ENCODE peak calls at places on chromosomes 13 and 19, in seven cellular contexts. A is ascending aorta, U is uterus, Q is lower lobe of right lung, O is body of pancreas, S is Peyer's patch, H is mesendoderm. G is an unnamed sample.
A peak's percentile ranks its signal among the peaks of the same experiment; 100 is the strongest.

GRCh38 chr13:99415851-99416331 is 85.4 kb upstream of the TM9SF2 start:
- DNase-seq in H (no peak), O (no peak), S (no peak), U (no peak), Q (no peak), A (peak; percentile 57), G (no peak)

GRCh38 chr13:110726726-110727125 is 13.2 kb downstream of the ING1 start:
- DNase-seq in O (no peak), A (no peak), S (peak; percentile 65), Q (no peak), H (no peak), U (no peak), G (no peak)

GRCh38 chr13:26965976-26966375 is 205.4 kb upstream of the GPR12 start:
- DNase-seq in O (peak; percentile 75), H (no peak), S (no peak), U (peak; percentile 66), A (no peak), Q (peak; percentile 45), G (no peak)

GRCh38 chr13:111202149-111202548 is 87.0 kb downstream of the ARHGEF7 start:
- DNase-seq in A (peak; percentile 55), U (no peak), H (peak; percentile 66), O (no peak), S (no peak), Q (no peak), G (no peak)

GRCh38 chr19:49782515-49782914 is 15.7 kb downstream of the AP2A1 start:
- DNase-seq in O (no peak), U (no peak), S (no peak), Q (no peak), A (no peak), H (no peak), G (no peak)

GRCh38 chr13:29999492-30000372 is 149.3 kb upstream of the UBL3 start:
- DNase-seq in H (no peak), U (no peak), Q (no peak), S (no peak), O (no peak), A (no peak), G (no peak)

GRCh38 chr19:17468302-17469091 is 1.8 kb upstream of the SLC27A1 start:
- DNase-seq in O (peak; percentile 26), S (no peak), U (peak; percentile 45), A (peak; percentile 72), Q (peak; percentile 78), H (no peak), G (peak; percentile 80)

GRCh38 chr13:28922341-28922740 is 102.2 kb downstream of the MTUS2 start:
- DNase-seq in H (no peak), U (no peak), S (no peak), A (no peak), O (no peak), Q (no peak), G (no peak)

GRCh38 chr13:85040176-85040660 is 759.0 kb downstream of the SLITRK6 start:
- DNase-seq in A (no peak), U (no peak), H (peak; percentile 83), Q (no peak), S (no peak), O (no peak), G (no peak)

GRCh38 chr13:97435297-97435682 is 1.3 kb downstream of the RAP2A start:
- DNase-seq in Q (no peak), H (no peak), O (no peak), A (no peak), U (no peak), S (no peak), G (no peak)

GRCh38 chr13:35810286-35810685 is 320.9 kb downstream of the DCLK1 start:
- DNase-seq in Q (no peak), O (no peak), A (no peak), U (no peak), S (no peak), H (no peak), G (no peak)

GRCh38 chr13:106874308-106874707 is 306.4 kb upstream of the ARGLU1 start:
- DNase-seq in O (no peak), Q (no peak), S (no peak), H (no peak), A (no peak), U (no peak), G (no peak)

GRCh38 chr19:42323852-42324654 is 1.4 kb upstream of the MEGF8 start:
- DNase-seq in Q (no peak), U (no peak), A (no peak), H (peak; percentile 21), O (peak; percentile 15), S (peak; percentile 22), G (no peak)

GRCh38 chr19:53906211-53907192 is 2.6 kb upstream of the CACNG7 start:
- DNase-seq in A (no peak), H (no peak), U (peak; percentile 26), Q (peak; percentile 73), S (peak; percentile 24), O (peak; percentile 19), G (no peak)

GRCh38 chr13:79108914-79109643 is 297.0 kb downstream of the RBM26 start:
- DNase-seq in H (no peak), O (no peak), Q (no peak), A (no peak), U (no peak), S (no peak), G (no peak)

GRCh38 chr19:388691-389090 is 20.3 kb downstream of the C2CD4C start:
- DNase-seq in A (no peak), S (no peak), O (no peak), U (no peak), Q (no peak), H (no peak), G (no peak)

GRCh38 chr19:18074192-18074591 is 12.5 kb downstream of the IL12RB1 start:
- DNase-seq in A (no peak), O (no peak), S (no peak), U (no peak), H (peak; percentile 50), Q (no peak), G (no peak)

GRCh38 chr19:49338691-49339363 is 3.6 kb downstream of the CD37 start:
- DNase-seq in O (peak; percentile 97), U (peak; percentile 75), A (peak; percentile 80), Q (peak; percentile 93), H (peak; percentile 98), S (peak; percentile 64), G (peak; percentile 71)

GRCh38 chr13:112586334-112586733 is 1.6 kb downstream of the TUBGCP3 start:
- DNase-seq in O (no peak), U (no peak), S (no peak), H (no peak), A (no peak), Q (no peak), G (no peak)
- H3K27ac ChIP-seq in O (peak overlapping the region; percentile 4), U (no peak overlapping the region), S (no peak overlapping the region), H (no peak overlapping the region), A (peak overlapping the region; percentile 89), Q (no peak overlapping the region), G (peak overlapping the region; percentile 86)

DNA sequence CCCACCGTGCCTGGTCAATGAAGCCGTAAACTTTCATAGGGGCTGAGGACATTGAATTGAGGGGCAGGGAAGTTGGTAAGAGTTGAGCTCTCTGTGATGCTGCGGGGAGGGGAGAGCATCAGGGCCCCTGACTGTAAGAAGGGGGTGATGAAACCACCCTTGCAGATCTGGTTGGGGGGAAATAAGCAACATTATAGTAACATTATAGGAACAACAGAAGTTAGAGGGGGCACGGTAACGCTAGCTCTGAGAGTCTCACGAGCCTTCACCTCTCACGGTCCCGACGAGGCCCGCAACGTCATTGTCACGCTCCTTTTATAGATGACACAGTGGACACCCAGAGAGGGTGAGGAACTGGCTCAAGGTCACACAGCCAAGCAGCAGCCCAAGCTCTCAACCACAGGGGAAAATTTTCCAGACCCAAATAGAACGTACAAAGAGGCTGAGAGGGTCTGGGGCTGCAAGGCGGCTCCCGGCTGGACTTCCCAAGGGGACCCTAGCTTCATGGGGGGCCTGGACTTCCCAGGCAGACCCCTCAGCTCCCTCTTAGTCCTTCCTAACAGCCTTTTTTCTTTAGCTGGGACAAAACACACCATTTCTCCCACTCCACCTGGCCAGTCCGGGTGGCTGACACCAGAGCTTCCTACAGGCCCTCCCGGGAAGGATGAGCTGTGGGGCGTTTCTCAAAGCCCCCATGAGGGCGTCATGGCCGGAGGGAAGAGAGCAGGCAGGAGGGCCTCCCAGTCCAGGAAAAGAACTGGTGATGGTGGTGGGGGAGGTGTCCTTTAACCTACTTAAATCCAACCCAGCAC is 4.1 kb downstream of the TLE5 start:
- DNase-seq in A (no peak), O (no peak), H (no peak), U (no peak), S (no peak), Q (no peak), G (no peak)
- H3K4me1 ChIP-seq in A (peaks cover 18% of the 10 kb centered on the region), O (peaks cover 77% of the 10 kb centered on the region), H (peaks cover 2% of the 10 kb centered on the region), U (peaks cover 36% of the 10 kb centered on the region), S (no peaks in the 10 kb centered on the region), Q (peaks cover 68% of the 10 kb centered on the region), G (no peaks in the 10 kb centered on the region)

GRCh38 chr13:31131470-31131961 is 30.2 kb downstream of the HSPH1 start:
- DNase-seq in A (no peak), H (no peak), U (no peak), O (no peak), Q (no peak), S (no peak), G (no peak)

GRCh38 chr13:31129419-31129818 is 32.3 kb downstream of the HSPH1 start:
- DNase-seq in A (no peak), U (no peak), H (no peak), O (no peak), Q (no peak), S (no peak), G (no peak)

GRCh38 chr13:31138515-31138914 is 23.2 kb downstream of the HSPH1 start:
- DNase-seq in Q (no peak), U (no peak), H (no peak), S (no peak), O (no peak), A (no peak), G (no peak)

GRCh38 chr13:31134055-31134711 is 27.5 kb downstream of the HSPH1 start:
- DNase-seq in U (no peak), A (no peak), S (no peak), H (no peak), O (no peak), Q (no peak), G (no peak)
- H3K36me3 ChIP-seq in U (no peaks in the 10 kb centered on the region), A (peaks cover 23% of the 10 kb centered on the region), S (no peaks in the 10 kb centered on the region), H (peaks cover 4% of the 10 kb centered on the region), O (peaks cover 20% of the 10 kb centered on the region), Q (peaks cover 44% of the 10 kb centered on the region), G (peaks cover 29% of the 10 kb centered on the region)

GRCh38 chr13:52411629-52412028 is 5.7 kb upstream of the THSD1 start:
- DNase-seq in Q (no peak), H (no peak), U (no peak), O (no peak), S (no peak), A (no peak), G (no peak)

GRCh38 chr13:52412128-52412527 is 6.2 kb upstream of the THSD1 start:
- DNase-seq in S (no peak), U (no peak), H (no peak), Q (no peak), A (no peak), O (no peak), G (no peak)

GRCh38 chr13:52414963-52415362 is 9.0 kb upstream of the THSD1 start:
- DNase-seq in O (no peak), Q (no peak), U (no peak), A (no peak), H (no peak), S (no peak), G (no peak)

GRCh38 chr13:52419080-52419479 is 13.1 kb upstream of the THSD1 start:
- DNase-seq in H (no peak), O (no peak), Q (no peak), S (no peak), U (no peak), A (no peak), G (no peak)

DNA sequence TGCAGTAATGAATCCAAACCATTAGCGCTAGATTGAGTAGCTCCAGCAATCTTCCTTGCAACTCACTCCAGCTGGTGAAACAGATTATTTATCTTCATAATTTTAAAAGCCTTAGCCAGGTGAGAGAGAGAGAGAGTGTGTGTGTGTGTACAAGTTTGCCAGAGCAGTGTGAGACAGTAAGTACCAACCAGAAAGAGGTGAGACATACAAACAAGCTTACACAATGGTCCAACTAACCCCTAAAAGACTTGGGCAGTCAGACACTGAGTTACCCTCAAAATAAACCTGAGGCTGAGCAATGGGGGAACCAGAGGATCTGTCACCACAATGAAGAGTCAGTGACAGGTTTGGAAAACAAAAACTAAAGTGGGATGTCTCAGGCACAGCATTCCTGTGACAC is 8.1 kb upstream of the THSD1 start:
- DNase-seq in S (no peak), A (no peak), U (no peak), Q (no peak), O (no peak), H (no peak), G (no peak)
- H3K27ac ChIP-seq in S (no peak overlapping the region), A (no peak overlapping the region), U (no peak overlapping the region), Q (no peak overlapping the region), O (no peak overlapping the region), H (no peak overlapping the region), G (no peak overlapping the region)

G was measured in right atrium auricular region.